ENCODE peak calls at places on chromosomes 13 and 19, in six cellular contexts. One of them, this sample, is unnamed. For H3K4me1, the result is how much of the 10 kb centered on the place peaks cover.

GRCh38 chr13:74132768-74133656 is 1.2 kb downstream of the KLF12 start:
- DNase-seq in ovary: peak
- DNase-seq in astrocyte: peak
- DNase-seq in IMR-90: peak
- DNase-seq in cardiac muscle cell: peak
- DNase-seq in DND-41: peak
- DNase-seq in this sample: peak

GRCh38 chr19:18649371-18650047 is 12.7 kb downstream of the KLHL26 start:
- DNase-seq in IMR-90: peak
- DNase-seq in cardiac muscle cell: peak
- DNase-seq in ovary: peak
- DNase-seq in astrocyte: peak
- DNase-seq in DND-41: no peak
- DNase-seq in this sample: peak

GRCh38 chr19:14381689-14382474 is 638 bp downstream of the ADGRE5 start:
- DNase-seq in astrocyte: no peak
- DNase-seq in IMR-90: peak
- DNase-seq in ovary: no peak
- DNase-seq in DND-41: no peak
- DNase-seq in cardiac muscle cell: peak
- DNase-seq in this sample: no peak

GRCh38 chr13:94550030-94550738 is 45.8 kb downstream of the TGDS start:
- DNase-seq in IMR-90: peak
- DNase-seq in ovary: no peak
- DNase-seq in astrocyte: peak
- DNase-seq in cardiac muscle cell: peak
- DNase-seq in DND-41: no peak
- DNase-seq in this sample: no peak

GRCh38 chr19:18948075-18948975 is 7.3 kb upstream of the HOMER3 start:
- DNase-seq in ovary: no peak
- DNase-seq in astrocyte: no peak
- DNase-seq in cardiac muscle cell: no peak
- DNase-seq in IMR-90: no peak
- DNase-seq in DND-41: no peak
- DNase-seq in this sample: no peak

GRCh38 chr19:49882643-49883042 is 5.1 kb downstream of the TBC1D17 start:
- DNase-seq in ovary: no peak
- DNase-seq in astrocyte: no peak
- DNase-seq in IMR-90: no peak
- DNase-seq in cardiac muscle cell: no peak
- DNase-seq in DND-41: no peak
- DNase-seq in this sample: no peak

GRCh38 chr19:46821512-46822359 is 28.9 kb downstream of the AP2S1 start:
- DNase-seq in IMR-90: no peak
- DNase-seq in DND-41: peak
- DNase-seq in cardiac muscle cell: no peak
- DNase-seq in astrocyte: no peak
- DNase-seq in ovary: no peak
- DNase-seq in this sample: no peak

GRCh38 chr19:48480476-48481190 is 11.5 kb downstream of the CYTH2 start:
- DNase-seq in IMR-90: no peak
- DNase-seq in astrocyte: no peak
- DNase-seq in ovary: peak
- DNase-seq in cardiac muscle cell: peak
- DNase-seq in DND-41: no peak
- DNase-seq in this sample: peak

GRCh38 chr13:39892731-39893293 is 237.3 kb downstream of the COG6 start:
- DNase-seq in DND-41: no peak
- DNase-seq in cardiac muscle cell: peak
- DNase-seq in IMR-90: no peak
- DNase-seq in ovary: no peak
- DNase-seq in astrocyte: no peak
- DNase-seq in this sample: peak

GRCh38 chr19:5993516-5994406 is 15.8 kb upstream of the RANBP3 start:
- DNase-seq in DND-41: no peak
- DNase-seq in astrocyte: no peak
- DNase-seq in IMR-90: no peak
- DNase-seq in ovary: no peak
- DNase-seq in cardiac muscle cell: peak
- DNase-seq in this sample: peak

GRCh38 chr13:31213681-31214289 is 14.0 kb downstream of the B3GLCT start:
- DNase-seq in DND-41: no peak
- DNase-seq in cardiac muscle cell: no peak
- DNase-seq in astrocyte: peak
- DNase-seq in ovary: no peak
- DNase-seq in IMR-90: peak
- DNase-seq in this sample: no peak

GRCh38 chr13:42109957-42110356 is 61.5 kb downstream of the DGKH start:
- DNase-seq in DND-41: no peak
- DNase-seq in IMR-90: no peak
- DNase-seq in cardiac muscle cell: no peak
- DNase-seq in ovary: no peak
- DNase-seq in astrocyte: no peak
- DNase-seq in this sample: no peak

GRCh38 chr19:30046522-30046921 is 104.5 kb downstream of the URI1 start:
- DNase-seq in DND-41: no peak
- DNase-seq in astrocyte: peak
- DNase-seq in cardiac muscle cell: no peak
- DNase-seq in ovary: no peak
- DNase-seq in IMR-90: peak
- DNase-seq in this sample: no peak

GRCh38 chr19:16301999-16302694 is 22.5 kb upstream of the KLF2 start:
- DNase-seq in DND-41: no peak
- DNase-seq in ovary: no peak
- DNase-seq in astrocyte: peak
- DNase-seq in cardiac muscle cell: no peak
- DNase-seq in IMR-90: peak
- DNase-seq in this sample: no peak

DNA sequence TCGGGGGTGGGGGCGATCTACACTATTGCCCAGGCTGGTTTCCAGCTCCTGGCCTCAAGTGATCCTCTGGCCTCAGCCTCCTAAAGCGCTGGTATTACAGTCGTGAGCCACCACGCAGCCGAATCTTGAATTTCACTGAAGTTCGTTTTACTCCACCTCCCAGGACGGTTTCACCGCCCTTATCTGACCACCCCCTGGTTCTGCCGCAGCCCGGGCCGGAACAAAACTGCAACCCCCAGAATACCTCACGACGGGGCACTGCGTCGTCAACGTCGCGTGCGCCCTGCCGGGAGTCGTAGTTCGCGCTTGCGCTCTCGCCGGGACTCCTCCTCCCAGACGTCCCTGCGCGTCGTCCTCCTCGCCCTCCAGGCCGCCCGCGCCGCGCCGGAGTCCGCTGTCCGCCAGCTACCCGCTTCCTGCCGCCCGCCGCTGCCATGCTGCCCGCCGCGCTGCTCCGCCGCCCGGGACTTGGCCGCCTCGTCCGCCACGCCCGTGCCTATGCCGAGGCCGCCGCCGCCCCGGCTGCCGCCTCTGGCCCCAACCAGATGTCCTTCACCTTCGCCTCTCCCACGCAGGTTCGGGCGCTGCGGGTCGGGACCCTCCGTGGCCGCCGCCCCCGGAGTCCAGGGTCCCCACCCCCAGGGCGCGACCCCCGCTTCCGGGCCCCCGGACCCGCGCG is at the start of gene ATP5F1D:
- DNase-seq in astrocyte: peak
- DNase-seq in DND-41: peak
- DNase-seq in IMR-90: peak
- DNase-seq in cardiac muscle cell: peak
- DNase-seq in ovary: peak
- DNase-seq in this sample: peak
- H3K4me1 ChIP-seq in astrocyte: under half
- H3K4me1 ChIP-seq in DND-41: half or more
- H3K4me1 ChIP-seq in IMR-90: under half
- H3K4me1 ChIP-seq in cardiac muscle cell: under half
- H3K4me1 ChIP-seq in ovary: under half
- H3K4me1 ChIP-seq in this sample: half or more

GRCh38 chr19:52211203-52211602 is 21.4 kb downstream of the PPP2R1A start:
- DNase-seq in ovary: no peak
- DNase-seq in cardiac muscle cell: no peak
- DNase-seq in DND-41: no peak
- DNase-seq in astrocyte: no peak
- DNase-seq in IMR-90: no peak
- DNase-seq in this sample: no peak

GRCh38 chr19:52211926-52212571 is 22.2 kb downstream of the PPP2R1A start:
- DNase-seq in DND-41: no peak
- DNase-seq in astrocyte: no peak
- DNase-seq in cardiac muscle cell: no peak
- DNase-seq in IMR-90: no peak
- DNase-seq in ovary: no peak
- DNase-seq in this sample: no peak

GRCh38 chr19:52206481-52206880 is 16.6 kb downstream of the PPP2R1A start:
- DNase-seq in cardiac muscle cell: no peak
- DNase-seq in IMR-90: no peak
- DNase-seq in ovary: no peak
- DNase-seq in astrocyte: no peak
- DNase-seq in DND-41: no peak
- DNase-seq in this sample: no peak
- H3K4me1 ChIP-seq in cardiac muscle cell: under half
- H3K4me1 ChIP-seq in IMR-90: under half
- H3K4me1 ChIP-seq in ovary: under half
- H3K4me1 ChIP-seq in astrocyte: under half
- H3K4me1 ChIP-seq in DND-41: under half
- H3K4me1 ChIP-seq in this sample: under half

GRCh38 chr19:8460516-8461298 is 15.9 kb downstream of the HNRNPM start:
- DNase-seq in DND-41: no peak
- DNase-seq in astrocyte: no peak
- DNase-seq in ovary: no peak
- DNase-seq in cardiac muscle cell: no peak
- DNase-seq in IMR-90: no peak
- DNase-seq in this sample: no peak
- H3K4me1 ChIP-seq in DND-41: under half
- H3K4me1 ChIP-seq in astrocyte: under half
- H3K4me1 ChIP-seq in ovary: under half
- H3K4me1 ChIP-seq in cardiac muscle cell: under half
- H3K4me1 ChIP-seq in IMR-90: under half
- H3K4me1 ChIP-seq in this sample: under half

GRCh38 chr19:53034054-53034453 is 10.5 kb upstream of the ERVV-2 start:
- DNase-seq in astrocyte: no peak
- DNase-seq in IMR-90: no peak
- DNase-seq in ovary: no peak
- DNase-seq in cardiac muscle cell: no peak
- DNase-seq in DND-41: no peak
- DNase-seq in this sample: no peak

GRCh38 chr19:53037101-53038097 is 7.1 kb upstream of the ERVV-2 start:
- DNase-seq in DND-41: no peak
- DNase-seq in ovary: no peak
- DNase-seq in astrocyte: peak
- DNase-seq in cardiac muscle cell: peak
- DNase-seq in IMR-90: peak
- DNase-seq in this sample: peak

DNA sequence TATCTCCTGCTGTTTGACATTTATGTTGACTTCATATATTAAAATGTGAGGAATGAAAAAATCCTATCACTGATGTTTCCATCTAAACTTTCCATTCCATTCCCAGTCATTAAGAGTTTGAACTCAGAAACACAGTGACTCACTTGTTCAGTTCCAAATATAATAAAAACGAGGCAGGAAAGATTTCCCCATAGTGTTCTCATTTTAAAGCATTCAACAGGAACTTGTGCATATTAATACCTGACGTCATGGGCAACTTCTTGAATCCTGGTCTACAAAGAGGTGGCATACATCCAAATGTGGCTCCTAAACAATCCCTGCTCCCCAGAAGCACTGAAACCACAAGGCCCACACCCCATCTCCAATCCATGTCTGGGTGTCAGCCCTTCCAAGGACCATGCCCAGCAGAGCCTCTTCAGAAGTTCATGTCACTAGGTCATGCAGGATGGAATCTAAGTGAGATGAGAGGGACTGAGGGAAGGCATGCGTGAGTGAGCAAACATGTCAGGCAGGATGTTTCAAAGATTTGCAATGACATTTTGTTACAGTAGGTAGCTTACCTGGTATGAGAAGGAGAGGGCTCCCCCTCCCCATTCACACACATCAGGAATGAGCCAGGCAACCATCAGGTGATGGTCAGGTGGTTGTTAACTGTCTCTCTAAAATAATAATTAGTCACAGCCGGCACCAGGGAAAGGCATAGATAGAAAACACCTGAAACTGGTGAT is 9.4 kb upstream of the ERVV-2 start:
- DNase-seq in DND-41: no peak
- DNase-seq in astrocyte: no peak
- DNase-seq in ovary: no peak
- DNase-seq in cardiac muscle cell: no peak
- DNase-seq in IMR-90: no peak
- DNase-seq in this sample: no peak
- H3K4me1 ChIP-seq in DND-41: under half
- H3K4me1 ChIP-seq in astrocyte: under half
- H3K4me1 ChIP-seq in ovary: under half
- H3K4me1 ChIP-seq in cardiac muscle cell: under half
- H3K4me1 ChIP-seq in IMR-90: under half
- H3K4me1 ChIP-seq in this sample: under half

DNA sequence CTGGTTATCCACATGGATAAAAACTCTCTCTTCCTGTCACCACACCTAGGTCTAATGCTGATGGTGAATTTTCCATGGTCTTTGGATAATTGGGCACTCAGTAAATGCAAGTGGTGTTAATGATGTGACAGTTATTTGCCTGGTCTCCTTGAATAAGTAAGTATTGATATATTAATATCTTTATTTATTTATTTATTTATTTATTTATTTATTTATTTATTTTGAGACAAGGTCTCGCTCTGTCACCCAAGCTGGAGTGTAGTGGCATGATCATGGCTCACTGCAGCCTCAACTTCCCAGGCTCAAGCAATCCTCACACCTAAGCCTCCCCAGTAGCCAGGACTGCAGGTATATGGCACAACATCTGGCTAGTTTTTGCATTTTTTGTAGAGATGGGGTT is 46.3 kb upstream of the ITM2B start:
- DNase-seq in IMR-90: no peak
- DNase-seq in DND-41: no peak
- DNase-seq in ovary: no peak
- DNase-seq in cardiac muscle cell: no peak
- DNase-seq in astrocyte: no peak
- DNase-seq in this sample: no peak
- H3K4me1 ChIP-seq in IMR-90: under half
- H3K4me1 ChIP-seq in DND-41: under half
- H3K4me1 ChIP-seq in ovary: under half
- H3K4me1 ChIP-seq in cardiac muscle cell: under half
- H3K4me1 ChIP-seq in astrocyte: under half
- H3K4me1 ChIP-seq in this sample: under half

GRCh38 chr19:38837304-38837626 is 5.7 kb upstream of the ECH1 start:
- DNase-seq in astrocyte: no peak
- DNase-seq in IMR-90: no peak
- DNase-seq in ovary: peak
- DNase-seq in cardiac muscle cell: no peak
- DNase-seq in DND-41: no peak
- DNase-seq in this sample: no peak

GRCh38 chr19:38838208-38838985 is 6.8 kb upstream of the ECH1 start:
- DNase-seq in IMR-90: no peak
- DNase-seq in astrocyte: no peak
- DNase-seq in cardiac muscle cell: no peak
- DNase-seq in DND-41: no peak
- DNase-seq in ovary: no peak
- DNase-seq in this sample: no peak

GRCh38 chr19:38836438-38837303 is 5.1 kb upstream of the ECH1 start:
- DNase-seq in DND-41: no peak
- DNase-seq in astrocyte: no peak
- DNase-seq in ovary: peak
- DNase-seq in cardiac muscle cell: no peak
- DNase-seq in IMR-90: no peak
- DNase-seq in this sample: no peak

GRCh38 chr19:38838986-38839761 is 7.6 kb upstream of the ECH1 start:
- DNase-seq in ovary: no peak
- DNase-seq in cardiac muscle cell: no peak
- DNase-seq in DND-41: no peak
- DNase-seq in IMR-90: no peak
- DNase-seq in astrocyte: no peak
- DNase-seq in this sample: no peak

GRCh38 chr19:38837656-38838121 is 6.1 kb upstream of the ECH1 start:
- DNase-seq in cardiac muscle cell: no peak
- DNase-seq in astrocyte: no peak
- DNase-seq in IMR-90: peak
- DNase-seq in DND-41: no peak
- DNase-seq in ovary: no peak
- DNase-seq in this sample: no peak
- H3K4me1 ChIP-seq in cardiac muscle cell: under half
- H3K4me1 ChIP-seq in astrocyte: under half
- H3K4me1 ChIP-seq in IMR-90: under half
- H3K4me1 ChIP-seq in DND-41: under half
- H3K4me1 ChIP-seq in ovary: under half
- H3K4me1 ChIP-seq in this sample: under half